ENCODE peak calls at places on chromosomes 13 and 19, in four cellular contexts. M, H, S and B are unnamed samples.

GRCh38 chr19:32631381-32631780 is 43.6 kb downstream of the ANKRD27 start:
- DNase-seq in H (no peak), M (no peak), S (peak), B (no peak)

GRCh38 chr13:23570099-23570926 is at the start of gene TNFRSF19:
- DNase-seq in M (no peak), H (no peak), S (peak), B (no peak)

GRCh38 chr19:10321417-10321797 is 5.6 kb upstream of the FDX2 start:
- DNase-seq in S (no peak), H (no peak), M (no peak), B (no peak)

GRCh38 chr19:31659897-31660210 is 310.6 kb upstream of the TSHZ3 start:
- DNase-seq in S (no peak), H (no peak), M (no peak), B (no peak)

GRCh38 chr19:48551437-48552302 is at the start of gene SULT2B1:
- DNase-seq in M (no peak), S (no peak), H (no peak), B (no peak)

GRCh38 chr19:19451429-19452240 is 46.2 kb downstream of the GATAD2A start:
- DNase-seq in S (no peak), H (no peak), M (peak), B (peak)

GRCh38 chr13:77067519-77067918 is 40.6 kb upstream of the FBXL3 start:
- DNase-seq in S (no peak), H (no peak), M (no peak), B (no peak)

GRCh38 chr13:99590519-99591011 is 89.3 kb downstream of the TM9SF2 start:
- DNase-seq in S (no peak), M (no peak), H (peak), B (no peak)

GRCh38 chr19:8638078-8638619 is 7.7 kb downstream of the NFILZ start:
- DNase-seq in S (no peak), H (no peak), M (no peak), B (no peak)

GRCh38 chr13:27967736-27968315 is 1.3 kb downstream of the CDX2 start:
- DNase-seq in H (no peak), S (no peak), M (no peak), B (peak)

GRCh38 chr19:33771308-33772101 is 25.2 kb upstream of the KCTD15 start:
- DNase-seq in M (peak), S (peak), H (peak), B (peak)

GRCh38 chr13:82569581-82569980 is 1312.7 kb downstream of the SLITRK1 start:
- DNase-seq in S (no peak), H (no peak), M (no peak), B (no peak)

GRCh38 chr19:4742717-4743646 is 19.3 kb upstream of the DPP9 start:
- DNase-seq in H (no peak), M (no peak), S (peak), B (no peak)

GRCh38 chr19:33235269-33235995 is 9.8 kb upstream of the SLC7A10 start:
- DNase-seq in S (peak), H (peak), M (peak), B (peak)

GRCh38 chr13:112236539-112237197 is 139.5 kb upstream of the SPACA7 start:
- DNase-seq in M (no peak), S (peak), H (no peak), B (no peak)

GRCh38 chr13:76009491-76009890 is 373.4 kb downstream of the LMO7 start:
- DNase-seq in S (no peak), H (no peak), M (no peak), B (no peak)

GRCh38 chr13:113906566-113906965 is 42.7 kb upstream of the GAS6 start:
- DNase-seq in S (no peak), M (no peak), H (no peak), B (no peak)

GRCh38 chr19:19858751-19859150 is 6.9 kb upstream of the ZNF253 start:
- DNase-seq in S (no peak), M (no peak), H (no peak), B (no peak)

GRCh38 chr19:30880151-30880550 is 469.1 kb downstream of the TSHZ3 start:
- DNase-seq in M (no peak), H (no peak), S (no peak), B (no peak)

GRCh38 chr19:33216198-33216830 is 9.3 kb downstream of the SLC7A10 start:
- DNase-seq in H (no peak), M (no peak), S (no peak), B (no peak)

GRCh38 chr19:45352471-45352870 is 11.9 kb downstream of the KLC3 start:
- DNase-seq in S (no peak), H (no peak), M (no peak), B (no peak)

GRCh38 chr19:43425567-43426392 is 11.1 kb downstream of the TEX101 start:
- DNase-seq in S (no peak), H (no peak), M (no peak), B (no peak)

GRCh38 chr19:12737666-12738351 is 512 bp downstream of the GET3 start:
- DNase-seq in H (no peak), M (no peak), S (no peak), B (no peak)

GRCh38 chr13:85223883-85224656 is 575.1 kb downstream of the SLITRK6 start:
- DNase-seq in H (no peak), M (no peak), S (no peak), B (no peak)

GRCh38 chr13:109140054-109140776 is 510.8 kb downstream of the MYO16 start:
- DNase-seq in M (no peak), S (no peak), H (no peak), B (no peak)

GRCh38 chr13:25037057-25037813 is 58.7 kb upstream of the PABPC3 start:
- DNase-seq in M (no peak), H (peak), S (peak), B (peak)

GRCh38 chr13:50104493-50104892 is 89.2 kb downstream of the KCNRG start:
- DNase-seq in S (no peak), M (no peak), H (no peak), B (no peak)

GRCh38 chr13:46350003-46350402 is 37.0 kb downstream of the RUBCNL start:
- DNase-seq in H (no peak), S (no peak), M (no peak), B (no peak)

GRCh38 chr19:3123956-3124355 is 11.9 kb upstream of the GNA15 start:
- DNase-seq in H (no peak), S (no peak), M (peak), B (peak)

DNA sequence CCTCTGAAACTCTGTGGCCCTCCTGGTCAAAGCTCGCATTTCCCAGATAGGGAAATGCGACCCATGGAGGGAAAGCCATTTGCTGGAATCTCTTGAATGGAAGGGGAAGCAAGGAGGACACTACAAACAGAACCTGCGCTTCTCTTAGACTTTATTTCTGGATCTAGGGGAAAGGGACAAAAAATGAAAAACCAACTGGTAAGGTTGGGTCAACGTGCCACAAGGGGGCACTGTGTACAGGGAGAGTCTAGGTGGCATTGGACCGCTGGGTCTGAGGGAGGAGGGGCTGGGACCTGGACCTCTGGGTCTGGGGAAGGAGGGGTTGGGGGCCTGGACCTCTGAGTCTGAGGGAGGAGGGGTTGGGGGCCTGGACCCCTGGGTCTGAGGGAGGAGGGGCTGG is 5.0 kb downstream of the KLK4 start:
- DNase-seq in S (peak), H (no peak), M (no peak), B (peak)
- TF ChIP-seq CTCF in S (peak), H (peak), M (peak), B (peak)

DNA sequence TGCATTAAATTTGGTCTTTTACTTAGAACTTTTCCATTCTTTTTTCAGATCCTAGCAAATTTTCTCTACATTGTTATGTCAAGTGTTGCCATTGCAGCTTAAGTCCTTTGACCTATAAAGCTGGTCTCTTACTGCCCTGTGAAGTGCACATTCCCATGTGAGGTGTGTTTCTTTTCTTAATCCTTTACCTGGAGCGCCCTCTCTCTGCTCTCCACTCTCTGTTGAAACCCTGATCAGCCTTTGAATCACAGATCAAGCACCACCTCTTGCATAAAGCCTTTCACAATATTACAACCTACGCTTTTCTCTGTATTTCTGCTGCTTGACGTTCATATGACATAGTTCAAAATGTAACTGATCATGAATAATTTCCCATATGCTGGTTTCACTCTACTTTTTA is 84.8 kb downstream of the PCDH17 start:
- DNase-seq in H (no peak), M (no peak), S (peak), B (no peak)
- TF ChIP-seq CTCF in H (no peak), M (no peak), S (no peak), B (no peak)

GRCh38 chr19:56120371-56121179 is 520 bp downstream of the ZNF787 start:
- DNase-seq in S (peak), H (no peak), M (peak), B (peak)
- TF ChIP-seq CTCF in S (no peak), H (no peak), M (peak), B (no peak)

GRCh38 chr19:42121036-42121621 is 11.1 kb downstream of the POU2F2 start:
- DNase-seq in H (no peak), M (no peak), S (no peak), B (no peak)

GRCh38 chr19:42124386-42124901 is 7.8 kb downstream of the POU2F2 start:
- DNase-seq in H (no peak), M (no peak), S (no peak), B (no peak)

GRCh38 chr19:42121666-42122069 is 10.6 kb downstream of the POU2F2 start:
- DNase-seq in H (no peak), S (no peak), M (peak), B (peak)

GRCh38 chr19:42123765-42124164 is 8.5 kb downstream of the POU2F2 start:
- DNase-seq in S (no peak), M (no peak), H (no peak), B (no peak)

DNA sequence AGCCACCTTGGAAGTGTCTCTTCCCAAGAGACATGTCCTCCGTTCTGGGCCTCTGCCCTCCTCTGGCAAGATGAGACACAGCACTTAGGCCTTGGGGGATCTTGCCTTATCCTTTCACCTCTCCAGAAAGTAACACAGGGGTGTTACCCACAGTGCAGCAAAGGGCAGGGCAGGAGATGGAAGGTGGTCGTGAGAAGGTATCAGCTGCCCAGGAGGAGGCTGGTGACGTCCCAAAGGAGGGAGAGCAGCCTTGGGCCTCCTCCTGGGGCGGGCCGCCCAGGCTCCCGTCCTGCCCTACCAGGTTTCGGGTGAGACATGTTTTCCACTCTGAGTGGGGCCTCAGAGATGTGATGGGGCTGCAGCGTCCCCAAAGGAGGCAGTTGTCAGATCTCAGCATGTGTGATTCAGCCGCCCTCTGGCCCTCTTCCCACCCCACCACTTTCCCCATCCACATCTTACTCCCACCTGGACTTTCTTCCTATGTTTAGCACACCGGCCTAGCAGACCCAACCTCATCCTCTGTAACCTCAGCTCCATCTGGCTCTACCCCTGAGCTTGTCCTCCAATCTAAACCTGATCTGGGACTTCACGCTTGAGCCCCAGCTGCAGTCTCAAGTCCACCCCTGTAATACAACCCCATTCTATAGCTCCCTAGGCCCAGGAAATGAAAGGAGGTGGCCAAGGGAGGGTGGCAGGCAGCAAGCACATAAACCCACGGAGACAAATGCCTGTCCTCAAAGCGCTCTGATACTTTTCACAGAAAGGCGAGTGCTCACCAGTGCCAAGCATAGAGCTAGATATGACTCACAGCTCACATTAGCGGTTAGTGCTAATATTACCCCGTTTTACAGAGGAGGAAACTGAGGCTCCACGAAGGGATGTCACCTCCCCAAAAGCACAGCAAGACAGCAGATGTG is 9.3 kb downstream of the POU2F2 start:
- DNase-seq in H (no peak), M (peak), S (no peak), B (peak)
- TF ChIP-seq CTCF in H (no peak), M (peak), S (peak), B (no peak)

GRCh38 chr13:40992678-40993077 is 26.4 kb downstream of the ELF1 start:
- DNase-seq in H (no peak), S (no peak), M (no peak), B (no peak)
- TF ChIP-seq CTCF in H (no peak), S (no peak), M (peak), B (no peak)

DNA sequence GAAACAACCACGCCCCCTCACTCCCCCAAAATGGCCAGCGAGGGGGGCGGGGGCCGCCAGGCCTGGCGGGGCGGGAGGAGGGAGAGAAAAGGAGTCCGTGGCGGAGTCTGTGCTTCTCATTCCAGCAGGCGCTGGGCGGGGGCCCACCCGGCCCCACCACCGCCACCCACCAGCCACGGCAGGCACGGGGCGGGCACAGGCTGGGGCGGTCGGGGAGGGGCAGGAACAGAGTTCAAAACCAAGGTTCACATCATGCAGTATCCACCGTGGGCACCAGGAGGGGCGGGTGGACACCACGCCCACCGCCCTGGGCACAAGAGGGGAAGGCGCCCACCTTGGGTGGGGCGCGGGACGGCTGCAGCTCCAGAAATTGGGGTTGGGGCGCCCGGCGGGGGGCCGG is 12.8 kb downstream of the DPF1 start:
- DNase-seq in H (no peak), M (no peak), S (no peak), B (no peak)
- TF ChIP-seq CTCF in H (no peak), M (no peak), S (no peak), B (no peak)